ENCODE peak calls at places on chromosomes 1 and 21, in nine cellular contexts. E is uterus; H is hypothalamus; S is CMK; M is Right ventricle myocardium superior; R is activated T-helper 1 cell treated with anti-CD3 and anti-CD28 coated beads, Interleukin-12 subunit alpha, Interleukin-12 subunit beta, Interleukin-2, Interleukin-4 antibody, amounts not matched to agents 30 ng/mL and 10 ng/mL and 1 ng/mL, durations not matched to agents 14 hours and 24 hours and 36 hours; W is GM12891; L is NCI-H187; A is AG08396. X is an unnamed sample.

GRCh38 chr1:116743535-116743934 is 10.7 kb upstream of the CD2 start:
- DNase-seq in H (no peak), M (no peak), W (no peak), E (no peak), A (no peak), L (no peak), R (no peak), S (no peak), X (no peak)

GRCh38 chr1:52402860-52403240 is 1.4 kb downstream of the ORC1 start:
- DNase-seq in H (no peak), W (no peak), E (no peak), S (no peak), M (no peak), A (no peak), R (no peak), L (no peak), X (no peak)

GRCh38 chr1:116258668-116259419 is 114.2 kb upstream of the ATP1A1 start:
- DNase-seq in E (no peak), S (no peak), L (no peak), H (no peak), W (no peak), R (no peak), A (no peak), M (no peak), X (no peak)

GRCh38 chr1:48049823-48050539 is 52.8 kb upstream of the TRABD2B start:
- DNase-seq in H (no peak), R (no peak), S (no peak), W (no peak), L (no peak), A (no peak), E (no peak), M (no peak), X (no peak)

GRCh38 chr1:245258271-245258920 is 103.6 kb downstream of the KIF26B start:
- DNase-seq in S (no peak), M (no peak), W (no peak), H (no peak), R (no peak), L (no peak), A (no peak), E (no peak), X (no peak)

GRCh38 chr1:246801241-246802020 is 77.2 kb downstream of the SCCPDH start:
- DNase-seq in M (no peak), W (no peak), E (no peak), S (no peak), H (no peak), A (no peak), R (no peak), L (no peak), X (no peak)

GRCh38 chr21:14259669-14260458 is 43.9 kb downstream of the RBM11 start:
- DNase-seq in S (no peak), E (no peak), A (peak; percentile 41), M (no peak), H (no peak), R (no peak), W (no peak), L (no peak), X (no peak)

GRCh38 chr1:213070399-213070798 is 19.4 kb downstream of the RPS6KC1 start:
- DNase-seq in M (no peak), E (no peak), H (no peak), W (no peak), R (peak; percentile 17), L (no peak), A (peak; percentile 34), S (no peak), X (no peak)

GRCh38 chr1:203726417-203726867 is 38.5 kb upstream of the LAX1 start:
- DNase-seq in E (no peak), W (no peak), H (no peak), M (no peak), L (no peak), S (no peak), R (no peak), A (no peak), X (no peak)

GRCh38 chr1:31396633-31397351 is 16.2 kb upstream of the SERINC2 start:
- DNase-seq in W (no peak), H (no peak), S (no peak), M (no peak), A (peak; percentile 65), R (no peak), E (no peak), L (no peak), X (no peak)

GRCh38 chr1:56135069-56135863 is 444.1 kb downstream of the PLPP3 start:
- DNase-seq in A (no peak), L (no peak), R (no peak), E (no peak), W (no peak), M (no peak), H (no peak), S (no peak), X (no peak)

GRCh38 chr1:20279507-20279906 is 11.2 kb upstream of the VWA5B1 start:
- DNase-seq in S (no peak), R (no peak), M (no peak), W (no peak), E (no peak), L (no peak), A (peak; percentile 65), H (no peak), X (no peak)